ENCODE peak calls at places on chromosomes 2 and 18, in six cellular contexts. C is naive thymus-derived CD4-positive, alpha-beta T cell; W is Calu3; F is GM10248; B is Ammon's horn; N is pulmonary artery endothelial cell. J is an unnamed sample.

GRCh38 chr2:38945931-38946330 is 56.3 kb downstream of the ARHGEF33 start:
- DNase-seq in B (no peak), W (no peak), N (no peak), F (no peak), C (no peak), J (no peak)

GRCh38 chr2:26941486-26941885 is 29.0 kb upstream of the MAPRE3 start:
- DNase-seq in W (no peak), F (no peak), B (no peak), N (no peak), C (no peak), J (no peak)

GRCh38 chr2:54899576-54900200 is 150.6 kb downstream of the RTN4 start:
- DNase-seq in F (peak), B (peak), C (peak), N (no peak), W (peak), J (no peak)

GRCh38 chr2:44767691-44768090 is 173.8 kb upstream of the SIX3 start:
- DNase-seq in C (no peak), N (no peak), B (peak), W (no peak), F (no peak), J (no peak)

GRCh38 chr2:68811364-68811763 is 59.8 kb downstream of the BMP10 start:
- DNase-seq in B (no peak), F (no peak), W (no peak), C (no peak), N (peak), J (no peak)

GRCh38 chr2:196290569-196290968 is 119.2 kb upstream of the STK17B start:
- DNase-seq in W (no peak), F (no peak), N (no peak), C (no peak), B (no peak), J (no peak)

GRCh38 chr2:132037527-132038178 is 124.1 kb downstream of the ANKRD30BL start:
- DNase-seq in N (no peak), W (peak), B (peak), F (peak), C (no peak), J (no peak)

GRCh38 chr2:128603411-128603924 is 284.8 kb upstream of the HS6ST1 start:
- DNase-seq in F (no peak), N (no peak), C (no peak), W (no peak), B (no peak), J (no peak)

GRCh38 chr2:238507836-238508235 is 81.1 kb downstream of the ASB1 start:
- DNase-seq in C (no peak), B (no peak), F (no peak), W (no peak), N (no peak), J (no peak)

GRCh38 chr18:25360301-25360899 is 8.4 kb upstream of the ZNF521 start:
- DNase-seq in F (no peak), C (no peak), N (no peak), W (no peak), B (no peak), J (no peak)

GRCh38 chr2:48793671-48794070 is 38.1 kb upstream of the LHCGR start:
- DNase-seq in B (no peak), F (no peak), W (no peak), C (no peak), N (no peak), J (no peak)

GRCh38 chr2:64311948-64312621 is 141.9 kb upstream of the LGALSL start:
- DNase-seq in F (no peak), C (no peak), W (peak), B (peak), N (peak), J (no peak)

GRCh38 chr2:58137221-58137620 is 90.6 kb downstream of the VRK2 start:
- DNase-seq in W (no peak), N (peak), C (no peak), F (no peak), B (no peak), J (no peak)

GRCh38 chr2:218281449-218281848 is 10.9 kb downstream of the TMBIM1 start:
- DNase-seq in C (no peak), W (no peak), N (no peak), B (no peak), F (no peak), J (no peak)

GRCh38 chr18:8730080-8730827 is 24.9 kb downstream of the MTCL1 start:
- DNase-seq in B (peak), N (peak), W (peak), F (no peak), C (no peak), J (no peak)

GRCh38 chr2:66982766-66983165 is 414.4 kb upstream of the ETAA1 start:
- DNase-seq in F (no peak), N (no peak), W (no peak), C (no peak), B (no peak), J (no peak)

GRCh38 chr2:208037564-208038487 is 12.5 kb upstream of the PLEKHM3 start:
- DNase-seq in B (no peak), W (no peak), N (no peak), C (no peak), F (no peak), J (no peak)